ENCODE peak calls at places on chromosomes 12 and 14, in five cellular contexts. P is HAP-1, Q is stomach, W is neuronal stem cell, O is adrenal gland. G is an unnamed sample.

GRCh38 chr12:61530456-61530855 is 729.7 kb upstream of the USP15 start:
- DNase-seq in W (no peak), P (no peak), O (no peak), Q (no peak), G (no peak)

GRCh38 chr12:127401536-127401935 is 865.4 kb upstream of the TMEM132C start:
- DNase-seq in W (no peak), O (no peak), Q (no peak), P (no peak), G (no peak)

GRCh38 chr12:106415134-106415533 is 57.6 kb downstream of the POLR3B start:
- DNase-seq in Q (no peak), O (no peak), P (no peak), W (no peak), G (peak; percentile 2)

GRCh38 chr12:108798551-108799221 is 58.7 kb downstream of the SSH1 start:
- DNase-seq in Q (no peak), P (no peak), W (no peak), O (no peak), G (no peak)

GRCh38 chr12:2240390-2240789 is 187.6 kb downstream of the CACNA1C start:
- DNase-seq in W (no peak), O (no peak), Q (no peak), P (no peak), G (no peak)

GRCh38 chr12:81668475-81668874 is 90.7 kb downstream of the PPFIA2 start:
- DNase-seq in O (no peak), W (no peak), P (no peak), Q (no peak), G (peak; percentile 42)

GRCh38 chr14:65703996-65704395 is 291.5 kb downstream of the FUT8 start:
- DNase-seq in W (no peak), O (no peak), Q (no peak), P (peak; percentile 40), G (no peak)

GRCh38 chr14:53943751-53944083 is 12.9 kb downstream of the BMP4 start:
- DNase-seq in O (no peak), P (no peak), W (no peak), Q (no peak), G (no peak)

GRCh38 chr14:67643671-67644070 is 24.0 kb downstream of the ARG2 start:
- DNase-seq in O (no peak), P (no peak), Q (no peak), W (no peak), G (no peak)

GRCh38 chr12:101181776-101182175 is 28.3 kb downstream of the SLC5A8 start:
- DNase-seq in W (no peak), O (no peak), Q (no peak), P (peak; percentile 97), G (no peak)

GRCh38 chr12:6047249-6048227 is 76.9 kb downstream of the VWF start:
- DNase-seq in O (peak; percentile 72), P (no peak), W (no peak), Q (no peak), G (no peak)

GRCh38 chr14:99624971-99625370 is 20.0 kb upstream of the HHIPL1 start:
- DNase-seq in Q (peak; percentile 35), W (no peak), O (no peak), P (no peak), G (no peak)

GRCh38 chr12:131865196-131865875 is 29.1 kb upstream of the ULK1 start:
- DNase-seq in W (no peak), P (no peak), Q (no peak), O (no peak), G (no peak)

GRCh38 chr12:57476993-57477709 is 2.5 kb downstream of the ARHGAP9 start:
- DNase-seq in W (no peak), Q (no peak), O (no peak), P (no peak), G (no peak)
- H3K4me1 ChIP-seq in W (peaks cover 23% of the 10 kb centered on the region), Q (peaks cover 22% of the 10 kb centered on the region), O (peaks cover 14% of the 10 kb centered on the region), P (no peaks in the 10 kb centered on the region), G (peaks cover 37% of the 10 kb centered on the region)

DNA sequence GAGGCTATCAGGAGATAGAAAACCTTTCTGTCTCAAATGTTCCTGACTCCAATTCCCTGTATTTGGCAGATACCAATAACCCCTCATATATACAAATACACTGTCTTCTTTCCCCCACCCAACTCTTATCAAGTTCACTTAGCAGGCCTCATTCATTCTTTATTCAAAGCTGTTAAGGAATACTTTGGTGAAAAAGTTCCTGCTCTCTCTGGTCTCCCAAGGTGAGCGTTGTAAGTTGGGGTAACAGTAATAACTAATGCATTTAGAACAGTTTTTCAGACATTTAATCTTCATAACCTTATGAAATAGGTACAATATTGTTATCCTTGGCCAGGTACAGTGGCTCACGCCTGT is 3.9 kb upstream of the GDF11 start:
- DNase-seq in P (no peak), W (no peak), O (no peak), Q (no peak), G (no peak)
- H3K4me3 ChIP-seq in P (no peak overlapping the region), W (no peak overlapping the region), O (no peak overlapping the region), Q (no peak overlapping the region), G (peak overlapping the region; percentile 57)

GRCh38 chr12:122144885-122145284 is 29.1 kb downstream of the IL31 start:
- DNase-seq in P (no peak), W (no peak), O (no peak), Q (no peak), G (no peak)

GRCh38 chr12:122141911-122142725 is 31.9 kb downstream of the IL31 start:
- DNase-seq in P (no peak), O (no peak), Q (no peak), W (no peak), G (no peak)

GRCh38 chr12:122140467-122141257 is 33.4 kb downstream of the IL31 start:
- DNase-seq in Q (no peak), O (no peak), P (no peak), W (no peak), G (no peak)

GRCh38 chr12:122145505-122146330 is 28.3 kb downstream of the IL31 start:
- DNase-seq in W (no peak), O (no peak), P (no peak), Q (no peak), G (no peak)

DNA sequence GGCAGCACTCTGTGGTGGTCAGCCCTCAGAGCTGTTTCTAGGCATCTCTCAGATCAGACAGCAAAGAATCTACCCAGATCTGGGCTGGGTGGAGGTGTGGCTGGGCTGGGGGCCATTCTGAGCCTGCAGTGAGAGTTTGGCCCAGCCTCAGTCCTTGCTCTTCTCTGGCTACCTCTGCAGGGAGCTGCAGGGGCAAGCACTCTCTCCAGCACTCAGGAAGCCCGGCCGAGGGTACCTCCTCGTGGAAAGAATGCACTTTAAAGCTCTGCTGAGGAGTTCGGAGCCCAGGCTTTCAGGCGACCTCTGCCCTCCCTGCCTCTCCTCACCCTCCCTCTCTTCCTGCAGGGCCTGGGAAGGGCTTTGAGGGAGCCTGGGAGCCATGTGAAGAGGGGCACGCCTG is 31.2 kb downstream of the IL31 start:
- DNase-seq in Q (no peak), O (no peak), P (no peak), W (no peak), G (no peak)
- H3K9me3 ChIP-seq in Q (no peaks in the 10 kb centered on the region), O (no peaks in the 10 kb centered on the region), P (no peaks in the 10 kb centered on the region), W (peaks cover 23% of the 10 kb centered on the region), G (peaks cover 8% of the 10 kb centered on the region)

GRCh38 chr12:69687390-69687789 is 11.7 kb downstream of the BEST3 start:
- DNase-seq in O (peak; percentile 10), W (no peak), Q (no peak), P (no peak), G (no peak)
- H3K4me1 ChIP-seq in O (peaks cover 28% of the 10 kb centered on the region), W (peaks cover 21% of the 10 kb centered on the region), Q (no peaks in the 10 kb centered on the region), P (no peaks in the 10 kb centered on the region), G (peaks cover 10% of the 10 kb centered on the region)

DNA sequence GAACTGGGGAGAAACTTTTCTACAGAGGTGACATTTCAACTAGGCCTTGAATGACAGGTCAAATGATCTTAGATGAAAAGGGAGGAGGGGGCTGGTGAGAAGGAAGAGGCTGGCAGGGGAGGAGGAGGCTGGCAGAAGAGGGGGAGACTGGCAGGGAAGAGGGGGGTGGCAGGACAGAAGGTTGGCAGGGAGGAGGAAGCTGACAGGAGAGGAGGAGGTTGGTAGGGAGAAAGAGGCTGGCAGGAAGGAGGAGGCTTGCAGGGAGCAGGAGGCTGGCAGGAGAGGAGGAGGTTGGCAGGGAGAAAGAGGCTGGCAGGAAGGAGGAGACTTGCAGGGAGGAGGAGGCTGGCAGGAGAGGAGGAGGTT is 63.4 kb upstream of the PPP4R3A start:
- DNase-seq in Q (no peak), O (no peak), P (no peak), W (no peak), G (no peak)
- H3K4me3 ChIP-seq in Q (peak overlapping the region; percentile 42), O (no peak overlapping the region), P (no peak overlapping the region), W (no peak overlapping the region), G (no peak overlapping the region)

GRCh38 chr12:130440411-130441080 is 102.9 kb downstream of the PIWIL1 start:
- DNase-seq in W (no peak), Q (no peak), O (no peak), P (no peak), G (no peak)
- H3K9me3 ChIP-seq in W (peaks cover 13% of the 10 kb centered on the region), Q (peaks cover 33% of the 10 kb centered on the region), O (no peaks in the 10 kb centered on the region), P (no peaks in the 10 kb centered on the region), G (no peaks in the 10 kb centered on the region)

GRCh38 chr12:47280543-47281330 is 201.0 kb upstream of the AMIGO2 start:
- DNase-seq in W (no peak), Q (no peak), P (no peak), O (no peak), G (no peak)
- H3K4me1 ChIP-seq in W (no peaks in the 10 kb centered on the region), Q (peaks cover 18% of the 10 kb centered on the region), P (no peaks in the 10 kb centered on the region), O (peaks cover 8% of the 10 kb centered on the region), G (no peaks in the 10 kb centered on the region)

DNA sequence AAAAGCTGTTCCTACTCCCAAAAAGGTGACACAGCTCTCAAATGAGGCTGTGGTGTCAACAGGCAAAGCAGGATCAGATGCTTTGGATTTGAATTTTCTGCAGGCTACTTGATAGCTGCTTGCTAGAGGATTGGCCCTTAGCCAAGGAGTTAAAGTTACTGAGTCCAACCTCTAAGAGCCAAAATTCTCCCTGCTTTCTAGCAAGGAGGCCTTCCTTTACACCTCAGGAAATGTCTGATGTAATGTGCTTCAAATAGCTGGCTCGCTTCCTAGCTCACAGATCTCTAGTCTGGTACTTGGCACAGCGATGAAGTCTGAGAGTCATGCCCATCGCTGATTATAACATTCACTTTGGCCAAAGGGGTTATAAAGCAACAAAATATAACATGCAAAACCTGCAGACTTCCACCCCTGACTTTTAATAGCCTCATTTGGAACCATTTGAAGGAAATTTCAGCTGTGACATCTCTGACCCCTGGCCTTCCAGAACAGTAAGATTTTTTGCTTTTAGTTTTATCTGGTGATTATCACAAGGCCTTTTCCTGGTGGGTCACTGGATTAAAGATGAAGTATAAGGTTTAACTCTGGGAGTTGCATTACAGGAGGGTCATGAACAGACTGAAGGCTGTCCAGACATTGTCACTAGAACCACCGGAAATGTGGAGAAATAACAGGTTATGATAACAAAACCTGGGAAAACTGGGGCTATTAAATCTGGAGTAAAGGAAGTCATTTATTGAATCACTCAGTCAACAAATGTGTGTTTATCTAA is 189.7 kb downstream of the EPS8 start:
- DNase-seq in O (peak; percentile 19), Q (no peak), P (no peak), W (no peak), G (peak; percentile 70)
- H3K4me3 ChIP-seq in O (no peak overlapping the region), Q (no peak overlapping the region), P (no peak overlapping the region), W (no peak overlapping the region), G (no peak overlapping the region)

GRCh38 chr14:20092050-20092449 is 18.5 kb upstream of the OR4K17 start:
- DNase-seq in P (no peak), W (no peak), O (no peak), Q (no peak), G (no peak)
- H3K9me3 ChIP-seq in P (peaks cover 2% of the 10 kb centered on the region), W (peaks cover 8% of the 10 kb centered on the region), O (no peaks in the 10 kb centered on the region), Q (no peaks in the 10 kb centered on the region), G (no peaks in the 10 kb centered on the region)